ENCODE peak calls at places on chromosomes 2 and 18, in seven cellular contexts. One of them, this sample, is unnamed.

GRCh38 chr2:172101707-172102158 is 967 bp downstream of the DLX2 start:
- DNase-seq in Ammon's horn: no peak
- DNase-seq in AG08395: no peak
- DNase-seq in HFFc6: no peak
- DNase-seq in fibroblast of the conjunctiva: no peak
- DNase-seq in activated T-helper 1 cell treated with Interleukin-2 at 50 U/mL for 16 hours: no peak
- DNase-seq in stomach: no peak
- DNase-seq in this sample: peak; percentile 9

GRCh38 chr2:69184224-69184623 is 171.2 kb downstream of the ANTXR1 start:
- DNase-seq in AG08395: no peak
- DNase-seq in stomach: no peak
- DNase-seq in Ammon's horn: no peak
- DNase-seq in activated T-helper 1 cell treated with Interleukin-2 at 50 U/mL for 16 hours: no peak
- DNase-seq in HFFc6: no peak
- DNase-seq in fibroblast of the conjunctiva: no peak
- DNase-seq in this sample: no peak

GRCh38 chr2:197926673-197927072 is 122.3 kb downstream of the PLCL1 start:
- DNase-seq in activated T-helper 1 cell treated with Interleukin-2 at 50 U/mL for 16 hours: no peak
- DNase-seq in fibroblast of the conjunctiva: no peak
- DNase-seq in stomach: no peak
- DNase-seq in Ammon's horn: no peak
- DNase-seq in AG08395: no peak
- DNase-seq in HFFc6: no peak
- DNase-seq in this sample: no peak

GRCh38 chr2:7111626-7112025 is 194.4 kb downstream of the RNF144A start:
- DNase-seq in Ammon's horn: no peak
- DNase-seq in stomach: no peak
- DNase-seq in fibroblast of the conjunctiva: no peak
- DNase-seq in AG08395: no peak
- DNase-seq in activated T-helper 1 cell treated with Interleukin-2 at 50 U/mL for 16 hours: no peak
- DNase-seq in HFFc6: no peak
- DNase-seq in this sample: no peak

GRCh38 chr2:96815326-96816126 is 542 bp upstream of the CNNM3 start:
- DNase-seq in HFFc6: peak; percentile 45
- DNase-seq in AG08395: peak; percentile 45
- DNase-seq in fibroblast of the conjunctiva: no peak
- DNase-seq in stomach: no peak
- DNase-seq in Ammon's horn: no peak
- DNase-seq in activated T-helper 1 cell treated with Interleukin-2 at 50 U/mL for 16 hours: no peak
- DNase-seq in this sample: peak; percentile 50

GRCh38 chr2:237196866-237197618 is 111.4 kb downstream of the COPS8 start:
- DNase-seq in stomach: no peak
- DNase-seq in HFFc6: peak; percentile 83
- DNase-seq in Ammon's horn: no peak
- DNase-seq in activated T-helper 1 cell treated with Interleukin-2 at 50 U/mL for 16 hours: no peak
- DNase-seq in fibroblast of the conjunctiva: no peak
- DNase-seq in AG08395: no peak
- DNase-seq in this sample: no peak

GRCh38 chr2:159706385-159706980 is 5.8 kb upstream of the MARCHF7 start:
- DNase-seq in Ammon's horn: no peak
- DNase-seq in HFFc6: peak; percentile 16
- DNase-seq in stomach: no peak
- DNase-seq in fibroblast of the conjunctiva: no peak
- DNase-seq in AG08395: no peak
- DNase-seq in activated T-helper 1 cell treated with Interleukin-2 at 50 U/mL for 16 hours: no peak
- DNase-seq in this sample: no peak

GRCh38 chr2:68253211-68254068 is 1.1 kb upstream of the PPP3R1 start:
- DNase-seq in activated T-helper 1 cell treated with Interleukin-2 at 50 U/mL for 16 hours: no peak
- DNase-seq in AG08395: no peak
- DNase-seq in Ammon's horn: no peak
- DNase-seq in fibroblast of the conjunctiva: no peak
- DNase-seq in stomach: no peak
- DNase-seq in HFFc6: no peak
- DNase-seq in this sample: no peak

GRCh38 chr2:239673641-239674040 is 272.8 kb upstream of the HDAC4 start:
- DNase-seq in AG08395: no peak
- DNase-seq in stomach: no peak
- DNase-seq in fibroblast of the conjunctiva: no peak
- DNase-seq in HFFc6: no peak
- DNase-seq in Ammon's horn: no peak
- DNase-seq in activated T-helper 1 cell treated with Interleukin-2 at 50 U/mL for 16 hours: no peak
- DNase-seq in this sample: no peak

GRCh38 chr2:76861708-76862107 is 660.5 kb downstream of the LRRTM4 start:
- DNase-seq in HFFc6: no peak
- DNase-seq in Ammon's horn: no peak
- DNase-seq in activated T-helper 1 cell treated with Interleukin-2 at 50 U/mL for 16 hours: no peak
- DNase-seq in stomach: no peak
- DNase-seq in AG08395: no peak
- DNase-seq in fibroblast of the conjunctiva: no peak
- DNase-seq in this sample: no peak

GRCh38 chr2:98578231-98578630 is 30.1 kb downstream of the COA5 start:
- DNase-seq in Ammon's horn: no peak
- DNase-seq in AG08395: no peak
- DNase-seq in fibroblast of the conjunctiva: no peak
- DNase-seq in stomach: no peak
- DNase-seq in HFFc6: no peak
- DNase-seq in activated T-helper 1 cell treated with Interleukin-2 at 50 U/mL for 16 hours: no peak
- DNase-seq in this sample: no peak

GRCh38 chr2:1839066-1839756 is 94.9 kb upstream of the PXDN start:
- DNase-seq in activated T-helper 1 cell treated with Interleukin-2 at 50 U/mL for 16 hours: no peak
- DNase-seq in AG08395: no peak
- DNase-seq in Ammon's horn: no peak
- DNase-seq in HFFc6: no peak
- DNase-seq in fibroblast of the conjunctiva: no peak
- DNase-seq in stomach: no peak
- DNase-seq in this sample: peak; percentile 32

GRCh38 chr2:101466426-101466825 is 8.5 kb downstream of the RFX8 start:
- DNase-seq in Ammon's horn: peak; percentile 14
- DNase-seq in HFFc6: no peak
- DNase-seq in fibroblast of the conjunctiva: no peak
- DNase-seq in activated T-helper 1 cell treated with Interleukin-2 at 50 U/mL for 16 hours: no peak
- DNase-seq in stomach: no peak
- DNase-seq in AG08395: no peak
- DNase-seq in this sample: no peak

GRCh38 chr18:63003899-63004298 is 288.6 kb downstream of the PHLPP1 start:
- DNase-seq in HFFc6: no peak
- DNase-seq in AG08395: no peak
- DNase-seq in stomach: no peak
- DNase-seq in Ammon's horn: no peak
- DNase-seq in fibroblast of the conjunctiva: no peak
- DNase-seq in activated T-helper 1 cell treated with Interleukin-2 at 50 U/mL for 16 hours: no peak
- DNase-seq in this sample: no peak

GRCh38 chr18:457120-457519 is 43.4 kb downstream of the COLEC12 start:
- DNase-seq in Ammon's horn: no peak
- DNase-seq in activated T-helper 1 cell treated with Interleukin-2 at 50 U/mL for 16 hours: no peak
- DNase-seq in AG08395: peak; percentile 75
- DNase-seq in stomach: no peak
- DNase-seq in HFFc6: no peak
- DNase-seq in fibroblast of the conjunctiva: peak; percentile 92
- DNase-seq in this sample: peak; percentile 45

GRCh38 chr2:134500211-134500935 is 218.4 kb downstream of the TMEM163 start:
- DNase-seq in fibroblast of the conjunctiva: no peak
- DNase-seq in stomach: no peak
- DNase-seq in AG08395: no peak
- DNase-seq in Ammon's horn: no peak
- DNase-seq in activated T-helper 1 cell treated with Interleukin-2 at 50 U/mL for 16 hours: no peak
- DNase-seq in HFFc6: no peak
- DNase-seq in this sample: no peak

GRCh38 chr18:5973079-5973478 is 77.8 kb upstream of the TMEM200C start:
- DNase-seq in stomach: no peak
- DNase-seq in AG08395: no peak
- DNase-seq in fibroblast of the conjunctiva: no peak
- DNase-seq in Ammon's horn: peak; percentile 53
- DNase-seq in HFFc6: no peak
- DNase-seq in activated T-helper 1 cell treated with Interleukin-2 at 50 U/mL for 16 hours: no peak
- DNase-seq in this sample: no peak

GRCh38 chr2:85996591-85996990 is 107.8 kb upstream of the ST3GAL5 start:
- DNase-seq in HFFc6: no peak
- DNase-seq in Ammon's horn: peak; percentile 64
- DNase-seq in activated T-helper 1 cell treated with Interleukin-2 at 50 U/mL for 16 hours: no peak
- DNase-seq in AG08395: no peak
- DNase-seq in fibroblast of the conjunctiva: no peak
- DNase-seq in stomach: no peak
- DNase-seq in this sample: no peak

GRCh38 chr2:213148572-213149331 is 2.7 kb downstream of the IKZF2 start:
- DNase-seq in activated T-helper 1 cell treated with Interleukin-2 at 50 U/mL for 16 hours: no peak
- DNase-seq in stomach: no peak
- DNase-seq in fibroblast of the conjunctiva: no peak
- DNase-seq in Ammon's horn: peak; percentile 68
- DNase-seq in HFFc6: no peak
- DNase-seq in AG08395: no peak
- DNase-seq in this sample: no peak

GRCh38 chr2:195859513-195859912 is 202.5 kb downstream of the SLC39A10 start:
- DNase-seq in Ammon's horn: no peak
- DNase-seq in fibroblast of the conjunctiva: no peak
- DNase-seq in stomach: no peak
- DNase-seq in activated T-helper 1 cell treated with Interleukin-2 at 50 U/mL for 16 hours: no peak
- DNase-seq in AG08395: no peak
- DNase-seq in HFFc6: no peak
- DNase-seq in this sample: no peak